ENCODE peak calls at places on chromosomes 12 and 14, in six cellular contexts. One of them, this sample, is unnamed.

GRCh38 chr12:132094269-132094891 is 49.7 kb downstream of the DDX51 start:
- DNase-seq in stimulated activated naive CD4-positive, alpha-beta T cell: no peak
- DNase-seq in stimulated activated CD8-positive, alpha-beta memory T cell treated with anti-CD3 and anti-CD28 coated beads, Interleukin-12 subunit alpha, Interleukin-12 subunit beta, amount 100 ng/mL, for 4 hours: no peak
- DNase-seq in fibroblast of mammary gland: no peak
- DNase-seq in GM12891: no peak
- DNase-seq in nucleus accumbens: no peak
- DNase-seq in this sample: no peak

GRCh38 chr14:92712654-92713051 is 35.8 kb downstream of the LGMN start:
- DNase-seq in stimulated activated naive CD4-positive, alpha-beta T cell: no peak
- DNase-seq in stimulated activated CD8-positive, alpha-beta memory T cell treated with anti-CD3 and anti-CD28 coated beads, Interleukin-12 subunit alpha, Interleukin-12 subunit beta, amount 100 ng/mL, for 4 hours: no peak
- DNase-seq in fibroblast of mammary gland: no peak
- DNase-seq in GM12891: no peak
- DNase-seq in nucleus accumbens: no peak
- DNase-seq in this sample: no peak

GRCh38 chr12:127343941-127344340 is 923.0 kb upstream of the TMEM132C start:
- DNase-seq in stimulated activated naive CD4-positive, alpha-beta T cell: no peak
- DNase-seq in stimulated activated CD8-positive, alpha-beta memory T cell treated with anti-CD3 and anti-CD28 coated beads, Interleukin-12 subunit alpha, Interleukin-12 subunit beta, amount 100 ng/mL, for 4 hours: no peak
- DNase-seq in fibroblast of mammary gland: peak
- DNase-seq in GM12891: no peak
- DNase-seq in nucleus accumbens: no peak
- DNase-seq in this sample: no peak

GRCh38 chr14:20035449-20035848 is 389 bp downstream of the OR4K13 start:
- DNase-seq in stimulated activated naive CD4-positive, alpha-beta T cell: no peak
- DNase-seq in stimulated activated CD8-positive, alpha-beta memory T cell treated with anti-CD3 and anti-CD28 coated beads, Interleukin-12 subunit alpha, Interleukin-12 subunit beta, amount 100 ng/mL, for 4 hours: no peak
- DNase-seq in fibroblast of mammary gland: no peak
- DNase-seq in GM12891: no peak
- DNase-seq in nucleus accumbens: no peak
- DNase-seq in this sample: no peak

GRCh38 chr14:52960627-52961026 is 9.8 kb upstream of the FERMT2 start:
- DNase-seq in stimulated activated naive CD4-positive, alpha-beta T cell: no peak
- DNase-seq in stimulated activated CD8-positive, alpha-beta memory T cell treated with anti-CD3 and anti-CD28 coated beads, Interleukin-12 subunit alpha, Interleukin-12 subunit beta, amount 100 ng/mL, for 4 hours: no peak
- DNase-seq in fibroblast of mammary gland: no peak
- DNase-seq in GM12891: no peak
- DNase-seq in nucleus accumbens: no peak
- DNase-seq in this sample: no peak

GRCh38 chr12:25130741-25131188 is 64.2 kb downstream of the DNAI7 start:
- DNase-seq in stimulated activated naive CD4-positive, alpha-beta T cell: no peak
- DNase-seq in stimulated activated CD8-positive, alpha-beta memory T cell treated with anti-CD3 and anti-CD28 coated beads, Interleukin-12 subunit alpha, Interleukin-12 subunit beta, amount 100 ng/mL, for 4 hours: no peak
- DNase-seq in fibroblast of mammary gland: peak
- DNase-seq in GM12891: no peak
- DNase-seq in nucleus accumbens: no peak
- DNase-seq in this sample: no peak

GRCh38 chr14:28759056-28759657 is 7.4 kb upstream of the FOXG1 start:
- DNase-seq in stimulated activated naive CD4-positive, alpha-beta T cell: no peak
- DNase-seq in stimulated activated CD8-positive, alpha-beta memory T cell treated with anti-CD3 and anti-CD28 coated beads, Interleukin-12 subunit alpha, Interleukin-12 subunit beta, amount 100 ng/mL, for 4 hours: no peak
- DNase-seq in fibroblast of mammary gland: no peak
- DNase-seq in GM12891: no peak
- DNase-seq in nucleus accumbens: no peak
- DNase-seq in this sample: no peak

GRCh38 chr14:54322241-54322640 is 74.6 kb upstream of the CDKN3 start:
- DNase-seq in stimulated activated naive CD4-positive, alpha-beta T cell: no peak
- DNase-seq in stimulated activated CD8-positive, alpha-beta memory T cell treated with anti-CD3 and anti-CD28 coated beads, Interleukin-12 subunit alpha, Interleukin-12 subunit beta, amount 100 ng/mL, for 4 hours: no peak
- DNase-seq in fibroblast of mammary gland: no peak
- DNase-seq in GM12891: no peak
- DNase-seq in nucleus accumbens: no peak
- DNase-seq in this sample: no peak

GRCh38 chr12:55979069-55979468 is 5.2 kb downstream of the RAB5B start:
- DNase-seq in stimulated activated naive CD4-positive, alpha-beta T cell: no peak
- DNase-seq in stimulated activated CD8-positive, alpha-beta memory T cell treated with anti-CD3 and anti-CD28 coated beads, Interleukin-12 subunit alpha, Interleukin-12 subunit beta, amount 100 ng/mL, for 4 hours: no peak
- DNase-seq in fibroblast of mammary gland: no peak
- DNase-seq in GM12891: no peak
- DNase-seq in nucleus accumbens: no peak
- DNase-seq in this sample: no peak

GRCh38 chr12:25644964-25645363 is 91.9 kb upstream of the LMNTD1 start:
- DNase-seq in stimulated activated naive CD4-positive, alpha-beta T cell: no peak
- DNase-seq in stimulated activated CD8-positive, alpha-beta memory T cell treated with anti-CD3 and anti-CD28 coated beads, Interleukin-12 subunit alpha, Interleukin-12 subunit beta, amount 100 ng/mL, for 4 hours: no peak
- DNase-seq in fibroblast of mammary gland: peak
- DNase-seq in GM12891: no peak
- DNase-seq in nucleus accumbens: no peak
- DNase-seq in this sample: no peak

GRCh38 chr14:21846227-21846885 is 172.7 kb upstream of the OR4E1 start:
- DNase-seq in stimulated activated naive CD4-positive, alpha-beta T cell: peak
- DNase-seq in stimulated activated CD8-positive, alpha-beta memory T cell treated with anti-CD3 and anti-CD28 coated beads, Interleukin-12 subunit alpha, Interleukin-12 subunit beta, amount 100 ng/mL, for 4 hours: peak
- DNase-seq in fibroblast of mammary gland: peak
- DNase-seq in GM12891: no peak
- DNase-seq in nucleus accumbens: no peak
- DNase-seq in this sample: no peak

GRCh38 chr14:98957211-98958047 is 314.6 kb downstream of the BCL11B start:
- DNase-seq in stimulated activated naive CD4-positive, alpha-beta T cell: no peak
- DNase-seq in stimulated activated CD8-positive, alpha-beta memory T cell treated with anti-CD3 and anti-CD28 coated beads, Interleukin-12 subunit alpha, Interleukin-12 subunit beta, amount 100 ng/mL, for 4 hours: no peak
- DNase-seq in fibroblast of mammary gland: peak
- DNase-seq in GM12891: no peak
- DNase-seq in nucleus accumbens: no peak
- DNase-seq in this sample: peak

GRCh38 chr12:51405801-51406207 is 14.6 kb upstream of the GALNT6 start:
- DNase-seq in stimulated activated naive CD4-positive, alpha-beta T cell: no peak
- DNase-seq in stimulated activated CD8-positive, alpha-beta memory T cell treated with anti-CD3 and anti-CD28 coated beads, Interleukin-12 subunit alpha, Interleukin-12 subunit beta, amount 100 ng/mL, for 4 hours: no peak
- DNase-seq in fibroblast of mammary gland: no peak
- DNase-seq in GM12891: no peak
- DNase-seq in nucleus accumbens: no peak
- DNase-seq in this sample: no peak

GRCh38 chr14:63203618-63204406 is 431 bp upstream of the RHOJ start:
- DNase-seq in stimulated activated naive CD4-positive, alpha-beta T cell: no peak
- DNase-seq in stimulated activated CD8-positive, alpha-beta memory T cell treated with anti-CD3 and anti-CD28 coated beads, Interleukin-12 subunit alpha, Interleukin-12 subunit beta, amount 100 ng/mL, for 4 hours: no peak
- DNase-seq in fibroblast of mammary gland: peak
- DNase-seq in GM12891: no peak
- DNase-seq in nucleus accumbens: peak
- DNase-seq in this sample: peak